ENCODE peak calls at places on chromosome 18, in four cellular contexts. P, Z, X and V are unnamed samples.

GRCh38 chr18:45621068-45621511 is 5.8 kb downstream of the SLC14A2 start:
- DNase-seq in X (peak), Z (peak), P (peak), V (peak)

GRCh38 chr18:7754725-7755181 is 187.6 kb downstream of the PTPRM start:
- DNase-seq in P (peak), Z (no peak), X (peak), V (peak)

GRCh38 chr18:43830905-43831304 is 553.6 kb upstream of the SYT4 start:
- DNase-seq in Z (no peak), P (no peak), X (no peak), V (no peak)

GRCh38 chr18:44927127-44927849 is 246.6 kb downstream of the SETBP1 start:
- DNase-seq in P (no peak), Z (no peak), X (no peak), V (no peak)

GRCh38 chr18:60962629-60963028 is 370.6 kb upstream of the CDH20 start:
- DNase-seq in P (no peak), X (no peak), Z (no peak), V (no peak)

GRCh38 chr18:12361770-12362378 is 15.2 kb downstream of the AFG3L2 start:
- DNase-seq in P (peak), Z (peak), X (no peak), V (no peak)

GRCh38 chr18:69400976-69401474 is 337 bp downstream of the DOK6 start:
- DNase-seq in X (no peak), Z (no peak), P (peak), V (no peak)

GRCh38 chr18:25278415-25278814 is 73.6 kb downstream of the ZNF521 start:
- DNase-seq in X (no peak), P (peak), Z (peak), V (no peak)

GRCh38 chr18:28267878-28268625 is 91.1 kb upstream of the CDH2 start:
- DNase-seq in X (no peak), Z (no peak), P (peak), V (no peak)

GRCh38 chr18:34709631-34710429 is at the start of gene DTNA:
- DNase-seq in P (peak), X (no peak), Z (no peak), V (no peak)

GRCh38 chr18:39604836-39605235 is 2039.2 kb upstream of the CELF4 start:
- DNase-seq in P (peak), X (no peak), Z (no peak), V (no peak)

GRCh38 chr18:77106331-77106730 is 26.3 kb downstream of the MBP start:
- DNase-seq in X (no peak), P (no peak), Z (peak), V (no peak)

GRCh38 chr18:5630057-5630765 is 86.4 kb upstream of the EPB41L3 start:
- DNase-seq in P (peak), X (no peak), Z (peak), V (peak)

GRCh38 chr18:69845588-69846506 is 101.8 kb downstream of the CD226 start:
- DNase-seq in Z (peak), X (no peak), P (peak), V (no peak)

GRCh38 chr18:46607926-46608325 is 49.1 kb downstream of the LOXHD1 start:
- DNase-seq in X (no peak), P (no peak), Z (no peak), V (no peak)

DNA sequence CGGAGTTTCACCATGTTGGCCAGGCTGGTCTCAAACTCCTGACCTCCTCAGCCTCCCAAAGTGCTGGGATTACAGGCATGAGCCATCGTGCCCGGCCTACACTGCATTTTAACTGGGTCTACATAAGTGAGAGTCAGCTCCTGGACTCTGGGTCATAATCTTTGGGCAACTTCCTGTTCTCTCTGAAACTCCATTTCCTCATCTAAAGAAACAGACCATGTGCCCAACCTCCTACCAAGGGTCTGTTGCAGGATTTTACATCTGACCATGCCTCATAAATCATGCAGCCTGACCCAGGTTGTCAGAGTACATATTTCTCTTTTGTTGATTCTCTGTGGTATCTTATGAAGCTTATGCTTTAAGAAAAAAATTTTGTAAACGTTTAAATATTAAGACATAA is 280.4 kb downstream of the ALPK2 start:
- DNase-seq in Z (no peak), P (no peak), X (no peak), V (no peak)
- TF ChIP-seq CEBPB in Z (no peak), P (no peak), X (no peak), V (no peak)

GRCh38 chr18:21769206-21769605 is 28.6 kb downstream of the MIB1 start:
- DNase-seq in X (no peak), P (no peak), Z (no peak), V (no peak)

GRCh38 chr18:21761471-21762115 is 21.0 kb downstream of the MIB1 start:
- DNase-seq in P (no peak), Z (no peak), X (no peak), V (no peak)

GRCh38 chr18:21760321-21760720 is 19.7 kb downstream of the MIB1 start:
- DNase-seq in X (no peak), Z (no peak), P (peak), V (no peak)

GRCh38 chr18:21762181-21762772 is 21.7 kb downstream of the MIB1 start:
- DNase-seq in X (no peak), P (no peak), Z (no peak), V (no peak)

GRCh38 chr18:21763846-21764646 is 23.5 kb downstream of the MIB1 start:
- DNase-seq in Z (no peak), P (peak), X (no peak), V (no peak)
- TF ChIP-seq MAZ in Z (no peak), P (no peak), X (no peak), V (no peak)

DNA sequence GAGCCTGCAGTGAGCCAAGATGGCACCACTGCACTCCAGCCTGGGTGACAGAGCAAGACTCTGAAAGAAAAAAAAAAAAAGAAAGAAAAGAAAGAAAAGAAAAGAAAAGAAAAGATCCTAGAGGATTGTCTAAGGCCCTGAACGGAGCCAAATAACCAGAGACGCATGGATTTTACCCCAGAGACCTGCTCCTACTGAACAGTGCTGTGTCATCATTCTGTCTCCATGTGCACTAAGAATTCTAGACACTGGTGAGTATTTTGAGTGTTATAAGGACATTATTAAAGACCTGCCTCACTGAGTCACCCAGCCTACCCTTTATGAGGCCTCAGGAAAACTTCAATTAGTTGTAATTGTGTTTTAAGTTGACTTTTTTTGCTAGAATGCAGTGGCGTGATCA is 61.9 kb upstream of the RIOK3 start:
- DNase-seq in X (no peak), Z (no peak), P (no peak), V (no peak)
- TF ChIP-seq MAFK in X (peak), Z (no peak), P (no peak), V (no peak)

GRCh38 chr18:11119550-11119949 is 29.8 kb downstream of the PIEZO2 start:
- DNase-seq in X (peak), Z (no peak), P (no peak), V (no peak)

GRCh38 chr18:11125372-11126315 is 23.7 kb downstream of the PIEZO2 start:
- DNase-seq in Z (no peak), P (peak), X (no peak), V (no peak)

GRCh38 chr18:11119962-11120361 is 29.4 kb downstream of the PIEZO2 start:
- DNase-seq in P (no peak), X (peak), Z (no peak), V (peak)

GRCh38 chr18:11121426-11121825 is 27.9 kb downstream of the PIEZO2 start:
- DNase-seq in X (peak), P (peak), Z (no peak), V (no peak)

GRCh38 chr18:11124054-11124453 is 25.3 kb downstream of the PIEZO2 start:
- DNase-seq in P (no peak), Z (no peak), X (peak), V (no peak)
- TF ChIP-seq CEBPB in P (no peak), Z (no peak), X (peak), V (no peak)

GRCh38 chr18:75162467-75162866 is 46.5 kb downstream of the PTGR3 start:
- DNase-seq in X (no peak), Z (no peak), P (peak), V (peak)

GRCh38 chr18:75164479-75164878 is 44.5 kb downstream of the PTGR3 start:
- DNase-seq in Z (no peak), P (no peak), X (no peak), V (no peak)

GRCh38 chr18:75161629-75162028 is 47.3 kb downstream of the PTGR3 start:
- DNase-seq in P (no peak), Z (peak), X (peak), V (peak)

GRCh38 chr18:75163736-75164135 is 45.2 kb downstream of the PTGR3 start:
- DNase-seq in P (no peak), Z (no peak), X (no peak), V (no peak)

DNA sequence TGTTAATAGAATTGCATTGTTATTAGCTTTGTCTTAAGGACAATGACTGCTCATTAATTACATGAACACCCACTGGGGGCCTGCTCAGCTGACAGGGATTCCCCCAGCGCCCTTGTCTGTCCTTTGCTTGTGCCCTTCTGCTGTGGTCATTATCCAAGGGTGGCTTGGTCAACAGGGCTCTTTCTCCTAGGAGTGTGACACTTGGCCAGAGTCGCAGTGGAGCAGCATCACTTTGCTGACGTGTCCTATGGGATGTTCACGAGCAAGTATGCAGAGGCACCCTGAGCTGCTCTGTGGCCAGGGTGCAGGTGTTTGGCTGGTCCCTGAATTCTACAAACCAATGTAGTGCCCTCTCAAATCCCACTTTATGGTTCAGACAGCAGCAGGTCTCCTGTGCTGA is 46.0 kb downstream of the PTGR3 start:
- DNase-seq in P (no peak), X (no peak), Z (no peak), V (no peak)
- TF ChIP-seq MAZ in P (no peak), X (no peak), Z (no peak), V (no peak)

GRCh38 chr18:30889582-30890301 is 152.8 kb downstream of the DSC3 start:
- DNase-seq in P (no peak), X (no peak), Z (peak), V (no peak)
- TF ChIP-seq MAFK in P (no peak), X (no peak), Z (no peak), V (no peak)

GRCh38 chr18:8785855-8786765 is 80.8 kb downstream of the MTCL1 start:
- DNase-seq in Z (no peak), P (no peak), X (no peak), V (no peak)
- TF ChIP-seq CEBPB in Z (no peak), P (no peak), X (no peak), V (no peak)